ENCODE peak calls at places on chromosomes 11 and 22, in four cellular contexts. One of them, this sample, is unnamed.

GRCh38 chr11:8366316-8366715 is 102.6 kb upstream of the LMO1 start:
- DNase-seq in sciatic nerve: no peak
- DNase-seq in IMR-90: no peak
- DNase-seq in adrenal gland: no peak
- DNase-seq in this sample: no peak

GRCh38 chr22:22110548-22111266 is 128.1 kb upstream of the TOP3B start:
- DNase-seq in sciatic nerve: no peak
- DNase-seq in IMR-90: peak
- DNase-seq in adrenal gland: peak
- DNase-seq in this sample: peak

GRCh38 chr11:104645276-104646018 is 252.8 kb downstream of the CASP12 start:
- DNase-seq in sciatic nerve: no peak
- DNase-seq in IMR-90: no peak
- DNase-seq in adrenal gland: no peak
- DNase-seq in this sample: no peak

GRCh38 chr11:116192509-116193206 is 580.1 kb downstream of the BUD13 start:
- DNase-seq in sciatic nerve: no peak
- DNase-seq in IMR-90: no peak
- DNase-seq in adrenal gland: no peak
- DNase-seq in this sample: no peak

GRCh38 chr11:27444801-27445215 is 27.8 kb downstream of the LGR4 start:
- DNase-seq in sciatic nerve: no peak
- DNase-seq in IMR-90: no peak
- DNase-seq in adrenal gland: no peak
- DNase-seq in this sample: no peak

GRCh38 chr11:859394-860131 is 16.9 kb downstream of the TSPAN4 start:
- DNase-seq in sciatic nerve: peak
- DNase-seq in IMR-90: peak
- DNase-seq in adrenal gland: peak
- DNase-seq in this sample: peak

GRCh38 chr11:113677648-113678047 is 28.5 kb downstream of the TMPRSS5 start:
- DNase-seq in sciatic nerve: no peak
- DNase-seq in IMR-90: no peak
- DNase-seq in adrenal gland: no peak
- DNase-seq in this sample: no peak

GRCh38 chr11:67062526-67063373 is 6.1 kb downstream of the RHOD start:
- DNase-seq in sciatic nerve: no peak
- DNase-seq in IMR-90: no peak
- DNase-seq in adrenal gland: no peak
- DNase-seq in this sample: no peak

GRCh38 chr11:107591446-107592236 is 694 bp downstream of the ELMOD1 start:
- DNase-seq in sciatic nerve: no peak
- DNase-seq in IMR-90: no peak
- DNase-seq in adrenal gland: no peak
- DNase-seq in this sample: peak

GRCh38 chr11:127230392-127230791 is 229.8 kb upstream of the KIRREL3 start:
- DNase-seq in sciatic nerve: no peak
- DNase-seq in IMR-90: no peak
- DNase-seq in adrenal gland: no peak
- DNase-seq in this sample: no peak

GRCh38 chr22:19463491-19464469 is 15.2 kb downstream of the UFD1 start:
- DNase-seq in sciatic nerve: no peak
- DNase-seq in IMR-90: peak
- DNase-seq in adrenal gland: no peak
- DNase-seq in this sample: peak

GRCh38 chr11:75577198-75577597 is 15.1 kb downstream of the SERPINH1 start:
- DNase-seq in sciatic nerve: no peak
- DNase-seq in IMR-90: peak
- DNase-seq in adrenal gland: peak
- DNase-seq in this sample: peak

GRCh38 chr11:86990520-86990919 is 35.3 kb upstream of the FZD4 start:
- DNase-seq in sciatic nerve: no peak
- DNase-seq in IMR-90: peak
- DNase-seq in adrenal gland: no peak
- DNase-seq in this sample: peak

GRCh38 chr22:46091277-46091977 is 58.9 kb upstream of the PPARA start:
- DNase-seq in sciatic nerve: no peak
- DNase-seq in IMR-90: no peak
- DNase-seq in adrenal gland: no peak
- DNase-seq in this sample: no peak

GRCh38 chr11:10504490-10504889 is 36.5 kb downstream of the RNF141 start:
- DNase-seq in sciatic nerve: no peak
- DNase-seq in IMR-90: no peak
- DNase-seq in adrenal gland: no peak
- DNase-seq in this sample: no peak

GRCh38 chr11:17579451-17579850 is 32.4 kb downstream of the OTOG start:
- DNase-seq in sciatic nerve: peak
- DNase-seq in IMR-90: no peak
- DNase-seq in adrenal gland: no peak
- DNase-seq in this sample: no peak

GRCh38 chr11:43537831-43538230 is 142.7 kb upstream of the HSD17B12 start:
- DNase-seq in sciatic nerve: no peak
- DNase-seq in IMR-90: no peak
- DNase-seq in adrenal gland: no peak
- DNase-seq in this sample: no peak

GRCh38 chr11:21771097-21771496 is 421.8 kb upstream of the ANO5 start:
- DNase-seq in sciatic nerve: no peak
- DNase-seq in IMR-90: no peak
- DNase-seq in adrenal gland: no peak
- DNase-seq in this sample: no peak

GRCh38 chr11:69624293-69624692 is 16.7 kb upstream of the CCND1 start:
- DNase-seq in sciatic nerve: no peak
- DNase-seq in IMR-90: no peak
- DNase-seq in adrenal gland: no peak
- DNase-seq in this sample: no peak

GRCh38 chr22:48993655-48994054 is 834.0 kb downstream of the BRD1 start:
- DNase-seq in sciatic nerve: no peak
- DNase-seq in IMR-90: no peak
- DNase-seq in adrenal gland: no peak
- DNase-seq in this sample: no peak

GRCh38 chr11:48052183-48053040 is 72.1 kb downstream of the PTPRJ start:
- DNase-seq in sciatic nerve: no peak
- DNase-seq in IMR-90: peak
- DNase-seq in adrenal gland: no peak
- DNase-seq in this sample: peak

GRCh38 chr22:19291218-19291579 is 320 bp downstream of the CLTCL1 start:
- DNase-seq in sciatic nerve: peak
- DNase-seq in IMR-90: no peak
- DNase-seq in adrenal gland: peak
- DNase-seq in this sample: peak

GRCh38 chr11:93741882-93742226 is 382 bp downstream of the C11orf54 start:
- DNase-seq in sciatic nerve: no peak
- DNase-seq in IMR-90: peak
- DNase-seq in adrenal gland: peak
- DNase-seq in this sample: no peak

GRCh38 chr11:61609970-61610347 is 29.1 kb upstream of the SYT7 start:
- DNase-seq in sciatic nerve: no peak
- DNase-seq in IMR-90: no peak
- DNase-seq in adrenal gland: no peak
- DNase-seq in this sample: no peak

GRCh38 chr11:8011981-8012444 is 24.9 kb downstream of the EIF3F start:
- DNase-seq in sciatic nerve: no peak
- DNase-seq in IMR-90: peak
- DNase-seq in adrenal gland: no peak
- DNase-seq in this sample: peak

GRCh38 chr11:121716060-121716459 is 263.3 kb upstream of the SORL1-AS1 start:
- DNase-seq in sciatic nerve: no peak
- DNase-seq in IMR-90: peak
- DNase-seq in adrenal gland: no peak
- DNase-seq in this sample: peak

GRCh38 chr11:126917531-126918204 is 82.9 kb downstream of the KIRREL3 start:
- DNase-seq in sciatic nerve: no peak
- DNase-seq in IMR-90: peak
- DNase-seq in adrenal gland: no peak
- DNase-seq in this sample: peak

GRCh38 chr11:59999732-60000131 is 17.2 kb upstream of the OOSP4B start:
- DNase-seq in sciatic nerve: no peak
- DNase-seq in IMR-90: no peak
- DNase-seq in adrenal gland: no peak
- DNase-seq in this sample: no peak

GRCh38 chr11:65553301-65554001 is 4.7 kb downstream of the LTBP3 start:
- DNase-seq in sciatic nerve: no peak
- DNase-seq in IMR-90: no peak
- DNase-seq in adrenal gland: no peak
- DNase-seq in this sample: no peak